ENCODE peak calls at places on chromosome 21, in six cellular contexts. R, Q, X, O, M and V are unnamed samples.

GRCh38 chr21:43865471-43866181 is 603 bp downstream of the AGPAT3 start:
- DNase-seq in M (peak; percentile 25), Q (no peak), R (peak; percentile 70), O (peak; percentile 88), X (no peak), V (peak; percentile 14)

GRCh38 chr21:39386194-39386593 is 37.3 kb upstream of the HMGN1 start:
- DNase-seq in R (no peak), Q (no peak), X (no peak), M (no peak), O (no peak), V (peak; percentile 36)

GRCh38 chr21:44872568-44873355 is 728 bp downstream of the PTTG1IP start:
- DNase-seq in R (no peak), O (peak; percentile 83), X (no peak), Q (peak; percentile 38), M (peak; percentile 46), V (no peak)

GRCh38 chr21:44934276-44934675 is 5.6 kb upstream of the SLX9 start:
- DNase-seq in Q (no peak), M (no peak), R (no peak), O (no peak), X (no peak), V (no peak)

GRCh38 chr21:37849703-37850102 is 66.6 kb downstream of the KCNJ6 start:
- DNase-seq in M (peak; percentile 16), X (no peak), R (peak; percentile 47), Q (no peak), O (no peak), V (no peak)

GRCh38 chr21:44078411-44078981 is 28.7 kb upstream of the PWP2 start:
- DNase-seq in R (no peak), O (no peak), Q (no peak), M (no peak), X (no peak), V (no peak)

GRCh38 chr21:45074818-45075605 is 632 bp downstream of the ADARB1 start:
- DNase-seq in O (peak; percentile 80), R (peak; percentile 48), M (peak; percentile 55), Q (peak; percentile 39), X (no peak), V (no peak)

GRCh38 chr21:45508607-45509565 is 33.4 kb downstream of the SLC19A1 start:
- DNase-seq in Q (no peak), O (peak; percentile 72), R (no peak), M (no peak), X (no peak), V (no peak)

GRCh38 chr21:42903817-42904216 is 10.7 kb downstream of the NDUFV3 start:
- DNase-seq in Q (no peak), M (no peak), X (no peak), R (no peak), O (no peak), V (no peak)

GRCh38 chr21:17785403-17785788 is 33.8 kb downstream of the C21orf91 start:
- DNase-seq in O (no peak), X (no peak), R (no peak), Q (no peak), M (no peak), V (no peak)

GRCh38 chr21:22585558-22585957 is 1587.3 kb downstream of the NCAM2 start:
- DNase-seq in Q (no peak), R (no peak), X (no peak), O (no peak), M (no peak), V (no peak)

GRCh38 chr21:19236209-19236608 is 832.6 kb upstream of the TMPRSS15 start:
- DNase-seq in M (peak; percentile 10), O (no peak), X (no peak), R (no peak), Q (no peak), V (no peak)

GRCh38 chr21:17436626-17437111 is 76.2 kb upstream of the CXADR start:
- DNase-seq in R (no peak), X (no peak), Q (no peak), O (no peak), M (no peak), V (no peak)

GRCh38 chr21:38440746-38441145 is 57.5 kb downstream of the ERG start:
- DNase-seq in X (no peak), O (no peak), Q (peak; percentile 26), R (peak; percentile 71), M (peak; percentile 83), V (no peak)

GRCh38 chr21:43703068-43703880 is 15.7 kb upstream of the PDXK start:
- DNase-seq in X (no peak), R (no peak), Q (no peak), O (no peak), M (no peak), V (no peak)

GRCh38 chr21:38434913-38435533 is 63.3 kb downstream of the ERG start:
- DNase-seq in O (no peak), M (peak; percentile 25), X (no peak), Q (no peak), R (peak; percentile 24), V (no peak)

GRCh38 chr21:39658066-39658465 is 45.3 kb downstream of the B3GALT5 start:
- DNase-seq in O (no peak), M (no peak), Q (no peak), R (no peak), X (no peak), V (no peak)

GRCh38 chr21:43189936-43190335 is 21.1 kb downstream of the CRYAA start:
- DNase-seq in M (no peak), R (no peak), X (no peak), Q (no peak), O (peak; percentile 55), V (no peak)

GRCh38 chr21:45276620-45277019 is 11.1 kb downstream of the POFUT2 start:
- DNase-seq in Q (no peak), M (no peak), R (no peak), X (no peak), O (peak; percentile 70), V (no peak)

GRCh38 chr21:37073417-37074194 is 552 bp downstream of the TTC3 start:
- DNase-seq in M (peak; percentile 33), R (peak; percentile 2), O (peak; percentile 88), Q (no peak), X (no peak), V (peak; percentile 67)

GRCh38 chr21:45575304-45575992 is 33.2 kb upstream of the SLC19A1 start:
- DNase-seq in M (no peak), R (no peak), Q (no peak), O (peak; percentile 51), X (no peak), V (no peak)

GRCh38 chr21:21232320-21232719 is 234.1 kb downstream of the NCAM2 start:
- DNase-seq in R (no peak), X (no peak), O (no peak), Q (peak; percentile 32), M (peak; percentile 17), V (no peak)

GRCh38 chr21:21238882-21239400 is 240.7 kb downstream of the NCAM2 start:
- DNase-seq in M (peak; percentile 13), Q (no peak), R (no peak), O (no peak), X (no peak), V (no peak)

GRCh38 chr21:21236981-21237380 is 238.8 kb downstream of the NCAM2 start:
- DNase-seq in O (no peak), M (no peak), X (no peak), R (no peak), Q (no peak), V (no peak)
- H3K27ac ChIP-seq in O (no peak overlapping the region), M (no peak overlapping the region), X (no peak overlapping the region), R (no peak overlapping the region), Q (no peak overlapping the region), V (no peak overlapping the region)

DNA sequence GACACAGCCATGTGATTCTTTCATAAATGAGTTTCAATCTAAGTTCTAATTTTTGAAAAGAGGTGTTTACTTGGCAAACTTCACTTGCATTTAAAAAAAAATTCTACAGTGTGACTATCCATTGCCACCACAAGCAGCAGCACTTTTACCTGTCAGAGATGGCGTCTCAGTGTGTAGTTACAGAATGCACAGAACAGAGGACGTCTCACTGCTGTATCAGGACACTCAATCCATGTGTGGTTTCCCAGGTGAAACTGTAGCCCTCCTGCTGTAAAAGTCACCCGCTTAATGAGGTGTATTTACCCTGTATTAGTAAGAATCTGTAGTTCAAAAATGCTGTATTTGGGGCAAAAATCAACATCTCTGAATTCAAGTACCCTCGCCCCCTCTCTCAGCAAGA is 322.1 kb upstream of the RUNX1 start:
- DNase-seq in X (no peak), M (no peak), R (no peak), O (no peak), Q (no peak), V (no peak)
- H3K27ac ChIP-seq in X (no peak overlapping the region), M (no peak overlapping the region), R (no peak overlapping the region), O (no peak overlapping the region), Q (no peak overlapping the region), V (no peak overlapping the region)

GRCh38 chr21:31198575-31198974 is 145.5 kb downstream of the TIAM1 start:
- DNase-seq in O (no peak), R (peak; percentile 49), X (no peak), M (peak; percentile 85), Q (peak; percentile 37), V (no peak)

GRCh38 chr21:31193761-31194160 is 150.3 kb downstream of the TIAM1 start:
- DNase-seq in R (no peak), M (no peak), Q (no peak), X (no peak), O (no peak), V (no peak)

GRCh38 chr21:31194510-31195293 is 149.4 kb downstream of the TIAM1 start:
- DNase-seq in X (no peak), O (no peak), Q (no peak), M (peak; percentile 59), R (no peak), V (no peak)

GRCh38 chr21:31196724-31197123 is 147.3 kb downstream of the TIAM1 start:
- DNase-seq in X (no peak), O (no peak), Q (no peak), M (no peak), R (no peak), V (no peak)

GRCh38 chr21:31195334-31196015 is 148.6 kb downstream of the TIAM1 start:
- DNase-seq in M (no peak), R (no peak), Q (no peak), O (no peak), X (no peak), V (no peak)
- H3K27ac ChIP-seq in M (no peak overlapping the region), R (no peak overlapping the region), Q (no peak overlapping the region), O (no peak overlapping the region), X (no peak overlapping the region), V (no peak overlapping the region)

GRCh38 chr21:15066231-15066577 is 1.4 kb upstream of the NRIP1 start:
- DNase-seq in M (peak; percentile 27), R (no peak), Q (no peak), O (no peak), X (no peak), V (no peak)
- H3K27ac ChIP-seq in M (peak overlapping the region; percentile 72), R (peak overlapping the region; percentile 93), Q (peak overlapping the region; percentile 90), O (no peak overlapping the region), X (peak overlapping the region; percentile 97), V (peak overlapping the region; percentile 81)

DNA sequence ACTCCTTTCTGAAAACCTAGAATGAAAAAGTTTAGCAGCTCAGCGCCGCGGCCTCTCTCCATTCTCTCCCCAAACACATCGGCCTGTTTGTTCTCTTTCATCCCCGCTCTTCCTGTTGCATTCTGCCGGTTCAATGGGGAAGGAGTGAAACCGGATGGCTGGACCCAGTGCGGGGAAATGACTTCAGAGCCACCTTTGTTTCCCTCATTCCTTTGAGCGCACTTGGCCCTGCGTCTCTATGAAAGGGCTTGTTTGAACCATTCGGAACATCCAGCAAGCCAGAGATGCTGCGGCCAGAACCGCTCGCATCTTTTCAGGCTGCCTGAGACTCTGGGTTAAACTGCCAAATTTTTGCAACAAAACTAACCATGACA is 5.3 kb upstream of the OLIG1 start:
- DNase-seq in Q (no peak), M (no peak), O (no peak), X (no peak), R (no peak), V (peak; percentile 58)
- H3K27ac ChIP-seq in Q (no peak overlapping the region), M (no peak overlapping the region), O (no peak overlapping the region), X (no peak overlapping the region), R (no peak overlapping the region), V (peak overlapping the region; percentile 72)